ENCODE peak calls at places on chromosome 2, in eight cellular contexts. C is neural progenitor cell; S is fibroblast of lung; H is CD8-positive, alpha-beta T cell; F is esophagus muscularis mucosa; O is uterus; L is spleen; B is GM23248. T is an unnamed sample.

GRCh38 chr2:109318150-109318948 is 189.3 kb downstream of the SH3RF3 start:
- DNase-seq in L (no peak), O (peak; percentile 85), C (peak; percentile 24), S (peak; percentile 94), H (no peak), B (peak; percentile 97), F (peak; percentile 97), T (peak; percentile 44)

GRCh38 chr2:197866449-197866848 is 62.1 kb downstream of the PLCL1 start:
- DNase-seq in L (no peak), S (no peak), O (no peak), F (no peak), H (no peak), B (no peak), C (no peak), T (no peak)

GRCh38 chr2:22582107-22582506 is 802.9 kb upstream of the KLHL29 start:
- DNase-seq in F (no peak), C (no peak), S (no peak), L (no peak), O (no peak), B (no peak), H (no peak), T (no peak)

GRCh38 chr2:207772081-207772843 is 2.6 kb upstream of the FZD5 start:
- DNase-seq in B (peak; percentile 29), L (no peak), S (peak; percentile 45), H (no peak), F (no peak), O (peak; percentile 20), C (no peak), T (peak; percentile 27)

GRCh38 chr2:113876503-113877387 is 13.1 kb upstream of the ACTR3 start:
- DNase-seq in H (peak; percentile 32), L (peak; percentile 80), S (peak; percentile 71), C (no peak), B (no peak), F (no peak), O (no peak), T (no peak)

GRCh38 chr2:216792222-216793001 is 67.5 kb downstream of the TNP1 start:
- DNase-seq in B (peak; percentile 84), H (no peak), O (peak; percentile 64), L (no peak), C (peak; percentile 62), S (peak; percentile 87), F (no peak), T (no peak)

GRCh38 chr2:120988051-120988707 is 252.5 kb downstream of the GLI2 start:
- DNase-seq in F (no peak), B (no peak), C (no peak), L (peak; percentile 72), O (no peak), S (no peak), H (no peak), T (no peak)

GRCh38 chr2:69830045-69830905 is 815 bp downstream of the GMCL1 start:
- DNase-seq in F (no peak), L (no peak), S (peak; percentile 29), O (no peak), B (peak; percentile 59), H (peak; percentile 19), C (peak; percentile 61), T (peak; percentile 34)

GRCh38 chr2:238290715-238291549 is 2.5 kb upstream of the PER2 start:
- DNase-seq in L (peak; percentile 73), S (no peak), O (no peak), B (no peak), F (no peak), H (no peak), C (no peak), T (no peak)

GRCh38 chr2:31247671-31248070 is 13.7 kb downstream of the EHD3 start:
- DNase-seq in H (no peak), C (no peak), O (no peak), S (peak; percentile 56), F (no peak), L (no peak), B (no peak), T (no peak)

GRCh38 chr2:222576390-222577081 is 79.4 kb downstream of the FARSB start:
- DNase-seq in F (no peak), B (no peak), O (no peak), S (no peak), H (no peak), C (no peak), L (no peak), T (no peak)

GRCh38 chr2:46876741-46877384 is 38.7 kb downstream of the MCFD2 start:
- DNase-seq in O (no peak), L (no peak), S (peak; percentile 84), B (peak; percentile 89), H (no peak), C (peak; percentile 14), F (no peak), T (peak; percentile 77)

GRCh38 chr2:26184555-26185303 is 11.8 kb downstream of the GAREM2 start:
- DNase-seq in O (peak; percentile 90), F (no peak), C (peak; percentile 92), B (peak; percentile 95), L (peak; percentile 98), S (no peak), H (peak; percentile 76), T (peak; percentile 81)

GRCh38 chr2:3313845-3314375 is 63.7 kb downstream of the EIPR1 start:
- DNase-seq in C (no peak), O (no peak), F (no peak), S (no peak), L (peak; percentile 78), H (no peak), B (peak; percentile 18), T (no peak)
- H3K4me3 ChIP-seq in C (no peak overlapping the region), O (no peak overlapping the region), F (no peak overlapping the region), S (no peak overlapping the region), L (no peak overlapping the region), H (no peak overlapping the region), B (no peak overlapping the region), T (no peak overlapping the region)

DNA sequence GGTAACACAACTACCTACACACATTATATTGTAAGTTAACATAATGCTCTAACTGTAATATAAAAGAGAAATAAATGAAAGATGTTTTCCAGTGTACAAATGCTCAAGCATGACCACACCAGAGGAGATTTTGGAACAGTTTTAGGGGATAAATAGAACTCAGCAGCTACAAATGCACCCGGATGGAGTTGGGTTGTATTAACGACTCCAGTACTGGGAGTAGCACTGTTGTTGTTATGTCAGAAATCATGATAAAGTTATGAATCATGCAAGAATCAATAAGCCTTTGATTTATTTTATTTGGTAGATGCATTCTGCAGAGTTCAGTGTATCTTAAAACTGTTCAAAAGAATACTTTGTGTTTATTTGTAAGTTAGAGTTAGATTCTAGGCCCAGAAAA is 126.9 kb downstream of the MAP3K20 start:
- DNase-seq in C (no peak), B (no peak), O (no peak), F (no peak), S (no peak), L (no peak), H (no peak), T (no peak)
- H3K4me1 ChIP-seq in C (no peaks in the 10 kb centered on the region), B (peaks cover 16% of the 10 kb centered on the region), O (no peaks in the 10 kb centered on the region), F (peaks cover 79% of the 10 kb centered on the region), S (no peaks in the 10 kb centered on the region), L (no peaks in the 10 kb centered on the region), H (no peaks in the 10 kb centered on the region), T (no peaks in the 10 kb centered on the region)

DNA sequence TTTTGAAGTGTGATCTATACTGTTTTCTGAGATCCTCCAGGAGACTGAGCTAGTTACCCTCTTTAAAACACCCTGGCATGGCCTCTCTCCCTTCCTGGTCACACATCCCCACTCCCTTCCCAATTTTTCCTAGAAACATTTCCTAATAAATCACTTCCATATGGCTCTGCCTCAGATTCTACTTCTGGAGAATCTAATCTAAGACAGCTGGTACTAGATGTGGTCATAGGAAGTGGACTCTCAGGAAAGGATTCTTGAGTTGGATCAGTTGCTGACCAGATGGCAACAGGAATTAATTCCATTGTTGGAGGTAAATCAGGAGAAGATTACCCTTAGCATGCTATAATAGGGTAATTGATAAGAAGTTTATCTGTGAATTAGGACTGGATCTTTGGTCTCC is 310.5 kb downstream of the SATB2 start:
- DNase-seq in C (no peak), B (peak; percentile 56), L (no peak), H (no peak), S (no peak), F (no peak), O (no peak), T (no peak)
- H3K4me3 ChIP-seq in C (no peak overlapping the region), B (no peak overlapping the region), L (no peak overlapping the region), H (no peak overlapping the region), S (no peak overlapping the region), F (no peak overlapping the region), O (no peak overlapping the region), T (no peak overlapping the region)

DNA sequence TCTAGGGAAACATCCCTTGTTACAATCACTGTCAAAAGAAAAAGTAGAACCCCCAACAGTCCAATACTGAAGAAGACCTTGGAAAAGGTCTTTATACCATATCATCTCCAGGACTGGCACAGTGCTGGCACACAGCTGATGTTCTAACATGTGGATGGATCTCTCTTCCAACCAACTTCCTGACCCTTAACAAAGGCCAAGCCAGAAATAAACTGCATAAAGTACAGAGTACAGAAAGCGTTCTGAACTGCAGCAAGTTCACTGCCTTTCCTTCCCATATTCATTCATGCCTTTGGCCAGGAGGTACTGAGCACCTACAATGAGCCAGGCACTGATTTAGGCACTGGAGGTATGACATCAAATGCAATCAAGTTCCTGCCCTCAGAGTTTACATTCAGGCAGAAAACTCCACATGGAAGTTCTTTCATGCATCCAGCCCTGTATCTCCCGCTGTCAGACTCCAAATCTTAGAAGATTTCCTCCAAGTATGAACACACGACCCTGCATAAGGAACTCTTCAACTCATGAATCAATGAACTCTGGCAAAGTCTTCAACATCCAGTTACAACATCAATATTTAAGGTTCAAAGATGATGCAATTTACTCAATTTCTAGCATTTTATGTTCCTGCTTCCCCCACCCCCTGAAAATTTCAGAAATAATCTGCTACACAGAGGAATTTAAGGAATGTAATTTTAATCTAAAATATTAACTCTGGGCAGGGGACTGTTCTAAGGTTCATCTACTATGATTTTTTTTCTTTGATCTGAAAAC is 33.8 kb downstream of the ACVR1 start:
- DNase-seq in H (no peak), O (no peak), B (no peak), C (no peak), S (no peak), L (no peak), F (no peak), T (no peak)
- H3K4me1 ChIP-seq in H (peaks cover 10% of the 10 kb centered on the region), O (no peaks in the 10 kb centered on the region), B (peaks cover 37% of the 10 kb centered on the region), C (peaks cover 37% of the 10 kb centered on the region), S (peaks cover 26% of the 10 kb centered on the region), L (peaks cover 9% of the 10 kb centered on the region), F (peaks cover 62% of the 10 kb centered on the region), T (peaks cover 54% of the 10 kb centered on the region)

DNA sequence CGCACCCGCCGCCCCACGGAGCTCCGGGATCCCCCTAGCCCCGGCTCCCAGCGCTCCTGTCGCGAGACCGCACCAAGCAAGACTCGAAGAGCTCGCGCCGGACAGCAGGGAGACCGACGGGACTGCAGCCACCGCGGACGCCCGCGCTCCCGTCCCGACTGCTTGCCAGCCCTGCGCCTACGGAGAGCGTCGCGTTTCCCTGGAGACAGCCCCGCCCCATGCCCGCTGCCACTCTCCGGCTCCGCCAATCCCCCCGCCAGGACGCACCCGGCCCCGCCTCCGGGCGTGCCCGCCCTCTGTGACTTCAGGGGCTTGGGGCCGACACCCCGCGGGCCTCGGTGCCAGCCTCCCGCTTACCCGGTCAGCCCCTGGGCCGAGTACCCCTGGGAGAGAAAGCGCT is at the start of gene ANKMY1:
- DNase-seq in O (peak; percentile 53), C (peak; percentile 94), B (peak; percentile 91), S (peak; percentile 74), H (no peak), L (peak; percentile 89), F (no peak), T (peak; percentile 71)
- H3K4me3 ChIP-seq in O (peak within 1 kb of the TSS; percentile 9), C (peak within 1 kb of the TSS; percentile 47), B (peak within 1 kb of the TSS; percentile 69), S (peak within 1 kb of the TSS; percentile 27), H (peak within 1 kb of the TSS; percentile 13), L (peak within 1 kb of the TSS; percentile 2), F (peak within 1 kb of the TSS; percentile 58), T (no peak within 1 kb of the TSS)

T was measured in adrenal gland.